ENCODE peak calls at places on chromosomes 12 and 14, in nine cellular contexts. K is HEK293T; H is nucleus accumbens; F is activated CD4-positive, alpha-beta T cell treated with anti-CD3 and anti-CD28 coated beads, Interleukin-2, amount 10 ng/mL, durations not matched to agents 7 days and 5 days; E is AG08396; U is Jurkat, Clone E6-1; Y is A549; B is substantia nigra; J is epithelial cell of proximal tubule. S is an unnamed sample.

GRCh38 chr12:53005215-53005985 is 856 bp upstream of the EIF4B start:
- DNase-seq in K (no peak), H (no peak), F (no peak), E (no peak), U (no peak), Y (peak; percentile 33), B (no peak), J (no peak), S (no peak)

GRCh38 chr14:89721991-89722390 is 232.5 kb downstream of the EFCAB11 start:
- DNase-seq in K (no peak), H (no peak), F (no peak), E (peak; percentile 17), U (no peak), Y (peak; percentile 4), B (no peak), J (no peak), S (no peak)

GRCh38 chr12:53004178-53004577 is 2.1 kb upstream of the EIF4B start:
- DNase-seq in K (no peak), H (no peak), F (no peak), E (no peak), U (no peak), Y (peak; percentile 47), B (no peak), J (peak; percentile 75), S (no peak)

GRCh38 chr12:123056053-123056452 is 75.6 kb downstream of the ARL6IP4 start:
- DNase-seq in K (no peak), H (no peak), F (no peak), E (peak; percentile 49), U (no peak), Y (peak; percentile 24), B (no peak), J (peak; percentile 20), S (no peak)

GRCh38 chr12:79978692-79979091 is 43.8 kb upstream of the PPP1R12A start:
- DNase-seq in K (no peak), H (no peak), F (no peak), E (no peak), U (no peak), Y (no peak), B (no peak), J (no peak), S (no peak)

GRCh38 chr12:16245199-16245598 is 32.3 kb downstream of the SLC15A5 start:
- DNase-seq in K (no peak), H (no peak), F (no peak), E (no peak), U (no peak), Y (no peak), B (no peak), J (no peak), S (no peak)

GRCh38 chr14:26389646-26390508 is 208.0 kb downstream of the NOVA1 start:
- DNase-seq in K (peak; percentile 23), H (no peak), F (no peak), E (peak; percentile 5), U (no peak), Y (no peak), B (no peak), J (peak; percentile 54), S (no peak)

GRCh38 chr14:49114161-49114893 is 471.9 kb downstream of the RPS29 start:
- DNase-seq in K (no peak), H (no peak), F (no peak), E (no peak), U (no peak), Y (no peak), B (no peak), J (no peak), S (no peak)

GRCh38 chr14:76599556-76599955 is 161.7 kb upstream of the VASH1 start:
- DNase-seq in K (no peak), H (no peak), F (no peak), E (no peak), U (no peak), Y (no peak), B (no peak), J (no peak), S (no peak)

GRCh38 chr12:125110641-125111360 is 45.6 kb downstream of the AACS start:
- DNase-seq in K (no peak), H (no peak), F (no peak), E (peak; percentile 32), U (no peak), Y (no peak), B (no peak), J (no peak), S (no peak)

GRCh38 chr12:51953925-51954324 is 2.4 kb downstream of the ACVR1B start:
- DNase-seq in K (no peak), H (no peak), F (no peak), E (no peak), U (no peak), Y (no peak), B (no peak), J (no peak), S (no peak)

GRCh38 chr12:107103097-107103496 is 9.7 kb upstream of the CRY1 start:
- DNase-seq in K (no peak), H (no peak), F (no peak), E (no peak), U (no peak), Y (no peak), B (no peak), J (no peak), S (no peak)

GRCh38 chr12:33427071-33427470 is 12.5 kb downstream of the SYT10 start:
- DNase-seq in K (no peak), H (no peak), F (no peak), E (no peak), U (peak; percentile 42), Y (peak; percentile 53), B (no peak), J (no peak), S (no peak)

GRCh38 chr12:76055393-76055792 is 23.8 kb upstream of the PHLDA1 start:
- DNase-seq in K (no peak), H (no peak), F (no peak), E (no peak), U (no peak), Y (no peak), B (no peak), J (no peak), S (no peak)

GRCh38 chr14:104192883-104193245 is 54.5 kb downstream of the KIF26A start:
- DNase-seq in K (no peak), H (no peak), F (no peak), E (no peak), U (no peak), Y (no peak), B (no peak), J (no peak), S (no peak)

GRCh38 chr12:49627752-49628360 is 4.5 kb downstream of the PRPF40B start:
- DNase-seq in K (no peak), H (no peak), F (no peak), E (peak; percentile 60), U (no peak), Y (no peak), B (no peak), J (peak; percentile 20), S (no peak)

GRCh38 chr12:2842948-2843347 is 8.1 kb upstream of the NRIP2 start:
- DNase-seq in K (no peak), H (no peak), F (no peak), E (no peak), U (no peak), Y (no peak), B (no peak), J (no peak), S (no peak)

GRCh38 chr12:9751204-9752144 is 9.2 kb downstream of the CD69 start:
- DNase-seq in K (no peak), H (no peak), F (peak; percentile 34), E (no peak), U (no peak), Y (peak; percentile 45), B (no peak), J (no peak), S (no peak)

GRCh38 chr14:83419420-83419819 is 1885.8 kb upstream of the SEL1L start:
- DNase-seq in K (no peak), H (no peak), F (no peak), E (no peak), U (no peak), Y (no peak), B (no peak), J (no peak), S (no peak)

GRCh38 chr12:11875414-11875935 is 195.3 kb upstream of the BCL2L14 start:
- DNase-seq in K (no peak), H (no peak), F (no peak), E (no peak), U (no peak), Y (no peak), B (no peak), J (no peak), S (no peak)

GRCh38 chr14:92473947-92474535 is 39.5 kb upstream of the RIN3 start:
- DNase-seq in K (no peak), H (no peak), F (no peak), E (no peak), U (no peak), Y (peak; percentile 18), B (no peak), J (no peak), S (no peak)

GRCh38 chr12:52506858-52507715 is 13.1 kb downstream of the KRT5 start:
- DNase-seq in K (peak; percentile 43), H (no peak), F (no peak), E (peak; percentile 68), U (peak; percentile 48), Y (peak; percentile 61), B (no peak), J (peak; percentile 30), S (no peak)

GRCh38 chr12:82527165-82527780 is 159.4 kb upstream of the TMTC2 start:
- DNase-seq in K (peak; percentile 40), H (peak; percentile 44), F (peak; percentile 41), E (peak; percentile 18), U (peak; percentile 50), Y (peak; percentile 75), B (peak; percentile 41), J (no peak), S (no peak)

GRCh38 chr12:106193404-106194215 is 54.2 kb downstream of the CKAP4 start:
- DNase-seq in K (no peak), H (no peak), F (no peak), E (no peak), U (no peak), Y (no peak), B (no peak), J (no peak), S (no peak)

GRCh38 chr12:57727758-57728395 is 10.7 kb downstream of the AGAP2 start:
- DNase-seq in K (no peak), H (no peak), F (peak; percentile 5), E (no peak), U (no peak), Y (no peak), B (no peak), J (no peak), S (peak; percentile 35)

GRCh38 chr14:69259531-69260245 is at the start of gene GALNT16:
- DNase-seq in K (peak; percentile 71), H (peak; percentile 37), F (no peak), E (peak; percentile 63), U (no peak), Y (peak; percentile 56), B (no peak), J (no peak), S (no peak)

GRCh38 chr12:104964167-104964566 is 6.1 kb upstream of the SLC41A2 start:
- DNase-seq in K (no peak), H (peak; percentile 23), F (no peak), E (no peak), U (no peak), Y (no peak), B (no peak), J (no peak), S (no peak)

GRCh38 chr12:127272864-127273263 is 994.1 kb upstream of the TMEM132C start:
- DNase-seq in K (no peak), H (no peak), F (no peak), E (peak; percentile 58), U (no peak), Y (no peak), B (no peak), J (peak; percentile 96), S (no peak)

GRCh38 chr12:56042430-56043203 is 899 bp downstream of the RPS26 start:
- DNase-seq in K (no peak), H (no peak), F (no peak), E (no peak), U (no peak), Y (no peak), B (no peak), J (no peak), S (no peak)

GRCh38 chr14:58607131-58607531 is 30.6 kb upstream of the DACT1 start:
- DNase-seq in K (no peak), H (no peak), F (no peak), E (no peak), U (no peak), Y (no peak), B (no peak), J (no peak), S (no peak)